ENCODE peak calls at places on chromosome 9, in nine cellular contexts. One of them, this sample, is unnamed.

GRCh38 chr9:3516667-3517330 is 9.0 kb downstream of the RFX3 start:
- DNase-seq in activated CD4-positive, alpha-beta T cell treated with anti-CD3 and anti-CD28 coated beads, Interleukin-2, amount 50 U/mL, for 48 hours: no peak
- DNase-seq in adrenal gland: no peak
- DNase-seq in MCF 10A: no peak
- DNase-seq in ACHN: no peak
- DNase-seq in Ammon's horn: peak
- DNase-seq in H54: no peak
- DNase-seq in breast epithelium: no peak
- DNase-seq in GM03348: no peak
- DNase-seq in this sample: no peak

GRCh38 chr9:136307215-136307750 is 3.4 kb upstream of the CCDC187 start:
- DNase-seq in MCF 10A: no peak
- DNase-seq in ACHN: no peak
- DNase-seq in H54: no peak
- DNase-seq in GM03348: no peak
- DNase-seq in breast epithelium: no peak
- DNase-seq in adrenal gland: no peak
- DNase-seq in activated CD4-positive, alpha-beta T cell treated with anti-CD3 and anti-CD28 coated beads, Interleukin-2, amount 50 U/mL, for 48 hours: no peak
- DNase-seq in Ammon's horn: no peak
- DNase-seq in this sample: no peak

GRCh38 chr9:132411091-132411508 is 1.1 kb downstream of the CFAP77 start:
- DNase-seq in activated CD4-positive, alpha-beta T cell treated with anti-CD3 and anti-CD28 coated beads, Interleukin-2, amount 50 U/mL, for 48 hours: peak
- DNase-seq in H54: peak
- DNase-seq in ACHN: no peak
- DNase-seq in breast epithelium: no peak
- DNase-seq in GM03348: peak
- DNase-seq in Ammon's horn: no peak
- DNase-seq in MCF 10A: peak
- DNase-seq in adrenal gland: no peak
- DNase-seq in this sample: no peak

GRCh38 chr9:744046-744712 is 97.3 kb upstream of the DMRT1 start:
- DNase-seq in H54: no peak
- DNase-seq in breast epithelium: no peak
- DNase-seq in adrenal gland: no peak
- DNase-seq in ACHN: no peak
- DNase-seq in activated CD4-positive, alpha-beta T cell treated with anti-CD3 and anti-CD28 coated beads, Interleukin-2, amount 50 U/mL, for 48 hours: no peak
- DNase-seq in MCF 10A: no peak
- DNase-seq in Ammon's horn: no peak
- DNase-seq in GM03348: no peak
- DNase-seq in this sample: no peak

GRCh38 chr9:95741631-95742030 is 133.9 kb upstream of the ERCC6L2 start:
- DNase-seq in adrenal gland: no peak
- DNase-seq in GM03348: no peak
- DNase-seq in MCF 10A: no peak
- DNase-seq in Ammon's horn: no peak
- DNase-seq in H54: no peak
- DNase-seq in ACHN: no peak
- DNase-seq in breast epithelium: no peak
- DNase-seq in activated CD4-positive, alpha-beta T cell treated with anti-CD3 and anti-CD28 coated beads, Interleukin-2, amount 50 U/mL, for 48 hours: no peak
- DNase-seq in this sample: no peak

GRCh38 chr9:121634800-121635261 is 16.6 kb upstream of the DAB2IP start:
- DNase-seq in ACHN: peak
- DNase-seq in adrenal gland: no peak
- DNase-seq in GM03348: peak
- DNase-seq in MCF 10A: peak
- DNase-seq in Ammon's horn: peak
- DNase-seq in activated CD4-positive, alpha-beta T cell treated with anti-CD3 and anti-CD28 coated beads, Interleukin-2, amount 50 U/mL, for 48 hours: no peak
- DNase-seq in H54: no peak
- DNase-seq in breast epithelium: no peak
- DNase-seq in this sample: no peak

GRCh38 chr9:85536076-85536475 is 205.7 kb downstream of the AGTPBP1 start:
- DNase-seq in H54: peak
- DNase-seq in Ammon's horn: no peak
- DNase-seq in GM03348: peak
- DNase-seq in ACHN: peak
- DNase-seq in MCF 10A: peak
- DNase-seq in breast epithelium: peak
- DNase-seq in activated CD4-positive, alpha-beta T cell treated with anti-CD3 and anti-CD28 coated beads, Interleukin-2, amount 50 U/mL, for 48 hours: no peak
- DNase-seq in adrenal gland: no peak
- DNase-seq in this sample: no peak

GRCh38 chr9:130320697-130321080 is 55.1 kb downstream of the HMCN2 start:
- DNase-seq in breast epithelium: no peak
- DNase-seq in H54: no peak
- DNase-seq in ACHN: no peak
- DNase-seq in GM03348: no peak
- DNase-seq in activated CD4-positive, alpha-beta T cell treated with anti-CD3 and anti-CD28 coated beads, Interleukin-2, amount 50 U/mL, for 48 hours: no peak
- DNase-seq in adrenal gland: no peak
- DNase-seq in MCF 10A: peak
- DNase-seq in Ammon's horn: no peak
- DNase-seq in this sample: no peak

GRCh38 chr9:18496586-18496985 is 22.6 kb downstream of the ADAMTSL1 start:
- DNase-seq in Ammon's horn: no peak
- DNase-seq in MCF 10A: no peak
- DNase-seq in H54: no peak
- DNase-seq in breast epithelium: no peak
- DNase-seq in activated CD4-positive, alpha-beta T cell treated with anti-CD3 and anti-CD28 coated beads, Interleukin-2, amount 50 U/mL, for 48 hours: no peak
- DNase-seq in GM03348: no peak
- DNase-seq in ACHN: no peak
- DNase-seq in adrenal gland: no peak
- DNase-seq in this sample: no peak

GRCh38 chr9:71910602-71911060 is 362 bp downstream of the ABHD17B start:
- DNase-seq in Ammon's horn: no peak
- DNase-seq in H54: peak
- DNase-seq in adrenal gland: no peak
- DNase-seq in MCF 10A: no peak
- DNase-seq in ACHN: no peak
- DNase-seq in breast epithelium: no peak
- DNase-seq in activated CD4-positive, alpha-beta T cell treated with anti-CD3 and anti-CD28 coated beads, Interleukin-2, amount 50 U/mL, for 48 hours: no peak
- DNase-seq in GM03348: no peak
- DNase-seq in this sample: no peak

GRCh38 chr9:81861644-81862043 is 66.6 kb upstream of the SPATA31D4 start:
- DNase-seq in adrenal gland: no peak
- DNase-seq in breast epithelium: no peak
- DNase-seq in Ammon's horn: no peak
- DNase-seq in MCF 10A: peak
- DNase-seq in GM03348: peak
- DNase-seq in ACHN: peak
- DNase-seq in H54: peak
- DNase-seq in activated CD4-positive, alpha-beta T cell treated with anti-CD3 and anti-CD28 coated beads, Interleukin-2, amount 50 U/mL, for 48 hours: no peak
- DNase-seq in this sample: no peak

GRCh38 chr9:80061940-80062339 is 490.2 kb downstream of the TLE4 start:
- DNase-seq in breast epithelium: no peak
- DNase-seq in GM03348: peak
- DNase-seq in ACHN: no peak
- DNase-seq in Ammon's horn: peak
- DNase-seq in activated CD4-positive, alpha-beta T cell treated with anti-CD3 and anti-CD28 coated beads, Interleukin-2, amount 50 U/mL, for 48 hours: no peak
- DNase-seq in H54: peak
- DNase-seq in adrenal gland: peak
- DNase-seq in MCF 10A: peak
- DNase-seq in this sample: no peak

GRCh38 chr9:95552814-95553546 is 36.2 kb upstream of the PTCH1 start:
- DNase-seq in H54: no peak
- DNase-seq in Ammon's horn: no peak
- DNase-seq in ACHN: no peak
- DNase-seq in adrenal gland: peak
- DNase-seq in GM03348: no peak
- DNase-seq in breast epithelium: no peak
- DNase-seq in activated CD4-positive, alpha-beta T cell treated with anti-CD3 and anti-CD28 coated beads, Interleukin-2, amount 50 U/mL, for 48 hours: no peak
- DNase-seq in MCF 10A: no peak
- DNase-seq in this sample: no peak

GRCh38 chr9:135939351-135940265 is 21.6 kb downstream of the UBAC1 start:
- DNase-seq in breast epithelium: no peak
- DNase-seq in MCF 10A: no peak
- DNase-seq in activated CD4-positive, alpha-beta T cell treated with anti-CD3 and anti-CD28 coated beads, Interleukin-2, amount 50 U/mL, for 48 hours: peak
- DNase-seq in H54: no peak
- DNase-seq in ACHN: no peak
- DNase-seq in adrenal gland: no peak
- DNase-seq in Ammon's horn: no peak
- DNase-seq in GM03348: no peak
- DNase-seq in this sample: no peak

GRCh38 chr9:99274511-99274910 is 52.4 kb downstream of the SEC61B start:
- DNase-seq in GM03348: no peak
- DNase-seq in ACHN: no peak
- DNase-seq in H54: no peak
- DNase-seq in breast epithelium: no peak
- DNase-seq in MCF 10A: no peak
- DNase-seq in adrenal gland: no peak
- DNase-seq in Ammon's horn: no peak
- DNase-seq in activated CD4-positive, alpha-beta T cell treated with anti-CD3 and anti-CD28 coated beads, Interleukin-2, amount 50 U/mL, for 48 hours: no peak
- DNase-seq in this sample: no peak

GRCh38 chr9:88355166-88355565 is 33.1 kb upstream of the SPIN1 start:
- DNase-seq in GM03348: no peak
- DNase-seq in Ammon's horn: no peak
- DNase-seq in MCF 10A: peak
- DNase-seq in breast epithelium: no peak
- DNase-seq in H54: no peak
- DNase-seq in activated CD4-positive, alpha-beta T cell treated with anti-CD3 and anti-CD28 coated beads, Interleukin-2, amount 50 U/mL, for 48 hours: no peak
- DNase-seq in ACHN: no peak
- DNase-seq in adrenal gland: no peak
- DNase-seq in this sample: no peak

GRCh38 chr9:127865645-127866464 is 11.4 kb upstream of the ENG start:
- DNase-seq in GM03348: no peak
- DNase-seq in adrenal gland: no peak
- DNase-seq in activated CD4-positive, alpha-beta T cell treated with anti-CD3 and anti-CD28 coated beads, Interleukin-2, amount 50 U/mL, for 48 hours: peak
- DNase-seq in ACHN: no peak
- DNase-seq in breast epithelium: no peak
- DNase-seq in MCF 10A: no peak
- DNase-seq in Ammon's horn: no peak
- DNase-seq in H54: no peak
- DNase-seq in this sample: no peak

GRCh38 chr9:120538339-120538738 is 41.6 kb downstream of the CDK5RAP2 start:
- DNase-seq in H54: no peak
- DNase-seq in Ammon's horn: no peak
- DNase-seq in activated CD4-positive, alpha-beta T cell treated with anti-CD3 and anti-CD28 coated beads, Interleukin-2, amount 50 U/mL, for 48 hours: no peak
- DNase-seq in MCF 10A: peak
- DNase-seq in ACHN: no peak
- DNase-seq in breast epithelium: no peak
- DNase-seq in GM03348: no peak
- DNase-seq in adrenal gland: no peak
- DNase-seq in this sample: no peak

GRCh38 chr9:136402067-136402466 is 2.1 kb upstream of the SNAPC4 start:
- DNase-seq in adrenal gland: no peak
- DNase-seq in H54: no peak
- DNase-seq in breast epithelium: no peak
- DNase-seq in ACHN: no peak
- DNase-seq in GM03348: no peak
- DNase-seq in MCF 10A: no peak
- DNase-seq in Ammon's horn: no peak
- DNase-seq in activated CD4-positive, alpha-beta T cell treated with anti-CD3 and anti-CD28 coated beads, Interleukin-2, amount 50 U/mL, for 48 hours: no peak
- DNase-seq in this sample: no peak

GRCh38 chr9:133710661-133711427 is 27.3 kb downstream of the SARDH start:
- DNase-seq in breast epithelium: no peak
- DNase-seq in ACHN: no peak
- DNase-seq in H54: no peak
- DNase-seq in GM03348: no peak
- DNase-seq in adrenal gland: no peak
- DNase-seq in MCF 10A: no peak
- DNase-seq in Ammon's horn: no peak
- DNase-seq in activated CD4-positive, alpha-beta T cell treated with anti-CD3 and anti-CD28 coated beads, Interleukin-2, amount 50 U/mL, for 48 hours: no peak
- DNase-seq in this sample: no peak

GRCh38 chr9:120136685-120137084 is 443.3 kb downstream of the CDK5RAP2 start:
- DNase-seq in Ammon's horn: no peak
- DNase-seq in ACHN: no peak
- DNase-seq in H54: no peak
- DNase-seq in GM03348: no peak
- DNase-seq in adrenal gland: no peak
- DNase-seq in activated CD4-positive, alpha-beta T cell treated with anti-CD3 and anti-CD28 coated beads, Interleukin-2, amount 50 U/mL, for 48 hours: no peak
- DNase-seq in breast epithelium: no peak
- DNase-seq in MCF 10A: peak
- DNase-seq in this sample: no peak

GRCh38 chr9:85020791-85021190 is 351.3 kb downstream of the NTRK2 start:
- DNase-seq in H54: no peak
- DNase-seq in ACHN: no peak
- DNase-seq in MCF 10A: peak
- DNase-seq in GM03348: no peak
- DNase-seq in adrenal gland: no peak
- DNase-seq in breast epithelium: no peak
- DNase-seq in Ammon's horn: no peak
- DNase-seq in activated CD4-positive, alpha-beta T cell treated with anti-CD3 and anti-CD28 coated beads, Interleukin-2, amount 50 U/mL, for 48 hours: no peak
- DNase-seq in this sample: no peak

GRCh38 chr9:94801242-94801641 is 74.7 kb downstream of the AOPEP start:
- DNase-seq in GM03348: no peak
- DNase-seq in activated CD4-positive, alpha-beta T cell treated with anti-CD3 and anti-CD28 coated beads, Interleukin-2, amount 50 U/mL, for 48 hours: no peak
- DNase-seq in breast epithelium: no peak
- DNase-seq in H54: no peak
- DNase-seq in MCF 10A: no peak
- DNase-seq in adrenal gland: no peak
- DNase-seq in Ammon's horn: no peak
- DNase-seq in ACHN: no peak
- DNase-seq in this sample: no peak

GRCh38 chr9:84671651-84672467 is 2.3 kb downstream of the NTRK2 start:
- DNase-seq in H54: no peak
- DNase-seq in ACHN: no peak
- DNase-seq in Ammon's horn: peak
- DNase-seq in MCF 10A: no peak
- DNase-seq in GM03348: no peak
- DNase-seq in activated CD4-positive, alpha-beta T cell treated with anti-CD3 and anti-CD28 coated beads, Interleukin-2, amount 50 U/mL, for 48 hours: no peak
- DNase-seq in adrenal gland: no peak
- DNase-seq in breast epithelium: no peak
- DNase-seq in this sample: no peak

GRCh38 chr9:72140582-72140981 is 8.7 kb upstream of the GDA start:
- DNase-seq in ACHN: no peak
- DNase-seq in adrenal gland: no peak
- DNase-seq in Ammon's horn: no peak
- DNase-seq in breast epithelium: no peak
- DNase-seq in GM03348: no peak
- DNase-seq in activated CD4-positive, alpha-beta T cell treated with anti-CD3 and anti-CD28 coated beads, Interleukin-2, amount 50 U/mL, for 48 hours: no peak
- DNase-seq in H54: no peak
- DNase-seq in MCF 10A: no peak
- DNase-seq in this sample: no peak

GRCh38 chr9:137253717-137254623 is 1.2 kb upstream of the NELFB start:
- DNase-seq in breast epithelium: no peak
- DNase-seq in MCF 10A: no peak
- DNase-seq in activated CD4-positive, alpha-beta T cell treated with anti-CD3 and anti-CD28 coated beads, Interleukin-2, amount 50 U/mL, for 48 hours: no peak
- DNase-seq in GM03348: no peak
- DNase-seq in adrenal gland: no peak
- DNase-seq in Ammon's horn: no peak
- DNase-seq in H54: no peak
- DNase-seq in ACHN: no peak
- DNase-seq in this sample: no peak

GRCh38 chr9:120937596-120937995 is 11.0 kb upstream of the TRAF1 start:
- DNase-seq in ACHN: no peak
- DNase-seq in H54: no peak
- DNase-seq in breast epithelium: no peak
- DNase-seq in Ammon's horn: no peak
- DNase-seq in activated CD4-positive, alpha-beta T cell treated with anti-CD3 and anti-CD28 coated beads, Interleukin-2, amount 50 U/mL, for 48 hours: no peak
- DNase-seq in adrenal gland: no peak
- DNase-seq in GM03348: no peak
- DNase-seq in MCF 10A: no peak
- DNase-seq in this sample: no peak

GRCh38 chr9:120875954-120876841 is 790 bp downstream of the PHF19 start:
- DNase-seq in MCF 10A: peak
- DNase-seq in ACHN: peak
- DNase-seq in H54: peak
- DNase-seq in activated CD4-positive, alpha-beta T cell treated with anti-CD3 and anti-CD28 coated beads, Interleukin-2, amount 50 U/mL, for 48 hours: peak
- DNase-seq in adrenal gland: peak
- DNase-seq in breast epithelium: peak
- DNase-seq in Ammon's horn: peak
- DNase-seq in GM03348: peak
- DNase-seq in this sample: peak

GRCh38 chr9:109033941-109034700 is 20.8 kb upstream of the CTNNAL1 start:
- DNase-seq in MCF 10A: no peak
- DNase-seq in GM03348: no peak
- DNase-seq in H54: no peak
- DNase-seq in breast epithelium: no peak
- DNase-seq in Ammon's horn: no peak
- DNase-seq in ACHN: no peak
- DNase-seq in adrenal gland: no peak
- DNase-seq in activated CD4-positive, alpha-beta T cell treated with anti-CD3 and anti-CD28 coated beads, Interleukin-2, amount 50 U/mL, for 48 hours: no peak
- DNase-seq in this sample: no peak

GRCh38 chr9:99154356-99154755 is 49.4 kb downstream of the TGFBR1 start:
- DNase-seq in GM03348: no peak
- DNase-seq in ACHN: no peak
- DNase-seq in breast epithelium: no peak
- DNase-seq in H54: no peak
- DNase-seq in MCF 10A: no peak
- DNase-seq in activated CD4-positive, alpha-beta T cell treated with anti-CD3 and anti-CD28 coated beads, Interleukin-2, amount 50 U/mL, for 48 hours: no peak
- DNase-seq in adrenal gland: no peak
- DNase-seq in Ammon's horn: no peak
- DNase-seq in this sample: no peak

GRCh38 chr9:125484632-125485282 is 222.3 kb downstream of the MAPKAP1 start:
- DNase-seq in breast epithelium: no peak
- DNase-seq in Ammon's horn: no peak
- DNase-seq in adrenal gland: peak
- DNase-seq in H54: peak
- DNase-seq in GM03348: peak
- DNase-seq in ACHN: peak
- DNase-seq in MCF 10A: no peak
- DNase-seq in activated CD4-positive, alpha-beta T cell treated with anti-CD3 and anti-CD28 coated beads, Interleukin-2, amount 50 U/mL, for 48 hours: no peak
- DNase-seq in this sample: no peak

This sample was measured in suprapubic skin.